ENCODE peak calls at places on chromosomes 5 and 9, in seven cellular contexts. G, A, U, F, D, X and C are unnamed samples.

GRCh38 chr5:763998-764781 is 20.3 kb downstream of the ZDHHC11B start:
- DNase-seq in G (no peak), A (no peak), U (no peak), F (no peak), D (no peak), X (no peak), C (no peak)

GRCh38 chr9:136187683-136188586 is 17.0 kb downstream of the LHX3 start:
- DNase-seq in G (no peak), A (no peak), U (no peak), F (no peak), D (no peak), X (peak), C (peak)

GRCh38 chr5:144084971-144085370 is 85.5 kb downstream of the YIPF5 start:
- DNase-seq in G (no peak), A (no peak), U (no peak), F (no peak), D (no peak), X (no peak), C (no peak)

GRCh38 chr9:26975728-26976707 is 19.8 kb downstream of the IFT74 start:
- DNase-seq in G (peak), A (peak), U (peak), F (peak), D (no peak), X (peak), C (peak)

GRCh38 chr5:5181650-5182324 is 41.7 kb downstream of the ADAMTS16 start:
- DNase-seq in G (no peak), A (no peak), U (no peak), F (no peak), D (no peak), X (no peak), C (no peak)

GRCh38 chr9:14358523-14358922 is 44.6 kb upstream of the NFIB start:
- DNase-seq in G (no peak), A (no peak), U (no peak), F (no peak), D (no peak), X (peak), C (no peak)

GRCh38 chr9:95107001-95107749 is 210.3 kb downstream of the FANCC start:
- DNase-seq in G (peak), A (no peak), U (no peak), F (no peak), D (no peak), X (no peak), C (no peak)

GRCh38 chr5:112634166-112634565 is 103.5 kb upstream of the APC start:
- DNase-seq in G (peak), A (no peak), U (no peak), F (no peak), D (no peak), X (no peak), C (no peak)

GRCh38 chr5:39948867-39949468 is 524.2 kb upstream of the DAB2 start:
- DNase-seq in G (peak), A (peak), U (peak), F (peak), D (peak), X (peak), C (peak)

GRCh38 chr5:150181035-150181434 is 8.8 kb upstream of the SLC6A7 start:
- DNase-seq in G (no peak), A (no peak), U (no peak), F (peak), D (no peak), X (no peak), C (no peak)

GRCh38 chr9:101737165-101737704 is 1.2 kb downstream of the GRIN3A start:
- DNase-seq in G (no peak), A (no peak), U (no peak), F (no peak), D (no peak), X (no peak), C (no peak)

GRCh38 chr5:108148715-108149139 is 233.2 kb downstream of the FBXL17 start:
- DNase-seq in G (peak), A (peak), U (no peak), F (peak), D (no peak), X (peak), C (peak)

GRCh38 chr9:131418143-131419028 is 24.5 kb downstream of the PRRC2B start:
- DNase-seq in G (peak), A (no peak), U (no peak), F (peak), D (no peak), X (no peak), C (no peak)

GRCh38 chr9:127873223-127873691 is 4.2 kb downstream of the AK1 start:
- DNase-seq in G (no peak), A (no peak), U (no peak), F (no peak), D (no peak), X (no peak), C (no peak)

GRCh38 chr9:91143642-91144041 is 218.1 kb downstream of the AUH start:
- DNase-seq in G (no peak), A (no peak), U (no peak), F (no peak), D (no peak), X (no peak), C (no peak)

GRCh38 chr5:112584781-112585180 is 152.9 kb upstream of the APC start:
- DNase-seq in G (no peak), A (no peak), U (no peak), F (no peak), D (no peak), X (no peak), C (no peak)

GRCh38 chr5:60297658-60298057 is 402.3 kb downstream of the DEPDC1B start:
- DNase-seq in G (no peak), A (no peak), U (no peak), F (no peak), D (no peak), X (no peak), C (no peak)

GRCh38 chr9:18061856-18062255 is 412.1 kb upstream of the ADAMTSL1 start:
- DNase-seq in G (no peak), A (no peak), U (no peak), F (no peak), D (no peak), X (no peak), C (no peak)

GRCh38 chr9:137293094-137293481 is 9.0 kb downstream of the NRARP start:
- DNase-seq in G (no peak), A (no peak), U (no peak), F (no peak), D (no peak), X (no peak), C (no peak)

GRCh38 chr5:108900668-108901067 is 153.0 kb downstream of the FER start:
- DNase-seq in G (peak), A (no peak), U (no peak), F (no peak), D (no peak), X (no peak), C (no peak)

GRCh38 chr9:84754896-84755295 is 85.4 kb downstream of the NTRK2 start:
- DNase-seq in G (no peak), A (no peak), U (no peak), F (peak), D (no peak), X (no peak), C (no peak)

GRCh38 chr5:491856-492155 is 32.4 kb downstream of the SLC9A3 start:
- DNase-seq in G (no peak), A (no peak), U (no peak), F (no peak), D (no peak), X (no peak), C (no peak)

GRCh38 chr5:120678279-120678678 is 214.2 kb downstream of the PRR16 start:
- DNase-seq in G (peak), A (no peak), U (no peak), F (peak), D (no peak), X (no peak), C (no peak)

GRCh38 chr5:160064979-160065619 is 54.2 kb downstream of the PWWP2A start:
- DNase-seq in G (no peak), A (no peak), U (no peak), F (no peak), D (no peak), X (no peak), C (no peak)

GRCh38 chr9:31606678-31607077 is 777.8 kb upstream of the ACO1 start:
- DNase-seq in G (no peak), A (no peak), U (no peak), F (no peak), D (no peak), X (no peak), C (no peak)

GRCh38 chr9:26310294-26310693 is 582.3 kb downstream of the CAAP1 start:
- DNase-seq in G (peak), A (no peak), U (no peak), F (no peak), D (no peak), X (no peak), C (no peak)

GRCh38 chr5:149284501-149284900 is 12.8 kb downstream of the AFAP1L1 start:
- DNase-seq in G (peak), A (no peak), U (no peak), F (no peak), D (no peak), X (no peak), C (no peak)

GRCh38 chr5:173718469-173718868 is 102.0 kb upstream of the BOD1 start:
- DNase-seq in G (no peak), A (no peak), U (no peak), F (no peak), D (no peak), X (no peak), C (no peak)

GRCh38 chr9:16608906-16609305 is 261.6 kb downstream of the BNC2 start:
- DNase-seq in G (no peak), A (no peak), U (no peak), F (no peak), D (no peak), X (no peak), C (no peak)

GRCh38 chr5:72232838-72233237 is 87.2 kb downstream of the MRPS27 start:
- DNase-seq in G (no peak), A (no peak), U (no peak), F (no peak), D (no peak), X (no peak), C (peak)

GRCh38 chr5:134396274-134396673 is 15.4 kb downstream of the CDKN2AIPNL start:
- DNase-seq in G (no peak), A (no peak), U (no peak), F (no peak), D (no peak), X (no peak), C (no peak)

GRCh38 chr9:131227112-131228058 is 48.9 kb downstream of the FAM78A start:
- DNase-seq in G (no peak), A (no peak), U (no peak), F (no peak), D (no peak), X (no peak), C (no peak)

GRCh38 chr5:181133610-181134231 is 2.8 kb upstream of the OR2V1 start:
- DNase-seq in G (peak), A (peak), U (no peak), F (peak), D (no peak), X (peak), C (peak)